ENCODE peak calls at places on chromosomes 3 and 15, in four cellular contexts. N is Panc1, L is progenitor cell of endocrine pancreas, A is caudate nucleus. Q is an unnamed sample.

GRCh38 chr3:157159037-157159761 is 748 bp downstream of the CCNL1 start:
- DNase-seq in N (no peak), A (peak; percentile 56), L (peak; percentile 57), Q (peak; percentile 39)

GRCh38 chr15:99421172-99421656 is 144.6 kb upstream of the MEF2A start:
- DNase-seq in A (no peak), N (no peak), L (no peak), Q (no peak)

GRCh38 chr15:37058316-37058985 is 41.9 kb downstream of the MEIS2 start:
- DNase-seq in A (peak; percentile 17), L (no peak), N (no peak), Q (no peak)

GRCh38 chr3:171776411-171776810 is 33.9 kb downstream of the PLD1 start:
- DNase-seq in N (no peak), A (peak; percentile 72), L (no peak), Q (no peak)

GRCh38 chr15:24878153-24878552 is 76.6 kb upstream of the SNRPN start:
- DNase-seq in A (peak; percentile 25), N (no peak), L (no peak), Q (peak; percentile 33)

GRCh38 chr3:53696401-53697172 is 149.6 kb downstream of the CHDH start:
- DNase-seq in A (no peak), L (no peak), N (no peak), Q (no peak)

GRCh38 chr3:112642912-112643506 is 2.1 kb upstream of the CCDC80 start:
- DNase-seq in A (peak; percentile 82), N (no peak), L (peak; percentile 57), Q (peak; percentile 73)

GRCh38 chr3:161413127-161413854 is 42.0 kb upstream of the SPTSSB start:
- DNase-seq in N (no peak), A (peak; percentile 61), L (no peak), Q (no peak)

GRCh38 chr3:37990527-37990926 is at the start of gene VILL:
- DNase-seq in A (no peak), N (no peak), L (no peak), Q (no peak)

GRCh38 chr3:4351164-4351855 is 48.1 kb downstream of the SETMAR start:
- DNase-seq in N (no peak), L (no peak), A (no peak), Q (no peak)

GRCh38 chr15:90638963-90639362 is 78.2 kb upstream of the BLM start:
- DNase-seq in L (no peak), N (no peak), A (no peak), Q (no peak)

GRCh38 chr3:172070269-172070668 is 30.9 kb downstream of the FNDC3B start:
- DNase-seq in L (no peak), A (no peak), N (no peak), Q (no peak)

GRCh38 chr3:15557511-15557946 is 36.0 kb upstream of the COLQ start:
- DNase-seq in A (peak; percentile 24), L (no peak), N (peak; percentile 57), Q (no peak)

GRCh38 chr3:9064853-9065252 is 101.6 kb upstream of the RAD18 start:
- DNase-seq in A (no peak), N (no peak), L (no peak), Q (no peak)

GRCh38 chr3:113533534-113533892 is 1.2 kb downstream of the SIDT1 start:
- DNase-seq in N (no peak), L (no peak), A (no peak), Q (no peak)

GRCh38 chr3:61718565-61718964 is 157.2 kb downstream of the PTPRG start:
- DNase-seq in L (no peak), N (no peak), A (no peak), Q (no peak)

GRCh38 chr15:92820233-92821021 is 79.7 kb upstream of the CHD2 start:
- DNase-seq in L (peak; percentile 84), N (no peak), A (peak; percentile 91), Q (peak; percentile 89)

Q was measured in substantia nigra.